ENCODE peak calls at places on chromosomes 11 and 22, in ten cellular contexts. One of them, this sample, is unnamed. For H3K4me1, the result is how much of the 10 kb centered on the place peaks cover.

GRCh38 chr11:32131321-32131720 is 40.4 kb downstream of the RCN1 start:
- DNase-seq in heart right ventricle: no peak
- DNase-seq in SK-N-SH: no peak
- DNase-seq in mammary epithelial cell: peak
- DNase-seq in heart left ventricle: no peak
- DNase-seq in CD8-positive, alpha-beta memory T cell: no peak
- DNase-seq in pancreas: no peak
- DNase-seq in neuronal stem cell: no peak
- DNase-seq in tibial nerve: no peak
- DNase-seq in cardiac muscle cell: peak
- DNase-seq in this sample: no peak

GRCh38 chr22:20611418-20611817 is 104.0 kb downstream of the MED15 start:
- DNase-seq in heart left ventricle: no peak
- DNase-seq in heart right ventricle: no peak
- DNase-seq in SK-N-SH: no peak
- DNase-seq in cardiac muscle cell: no peak
- DNase-seq in pancreas: no peak
- DNase-seq in neuronal stem cell: no peak
- DNase-seq in CD8-positive, alpha-beta memory T cell: no peak
- DNase-seq in mammary epithelial cell: no peak
- DNase-seq in tibial nerve: no peak
- DNase-seq in this sample: no peak

GRCh38 chr11:77139201-77139600 is 11.2 kb downstream of the MYO7A start:
- DNase-seq in cardiac muscle cell: no peak
- DNase-seq in pancreas: no peak
- DNase-seq in SK-N-SH: no peak
- DNase-seq in neuronal stem cell: no peak
- DNase-seq in heart left ventricle: no peak
- DNase-seq in mammary epithelial cell: no peak
- DNase-seq in CD8-positive, alpha-beta memory T cell: no peak
- DNase-seq in tibial nerve: no peak
- DNase-seq in heart right ventricle: no peak
- DNase-seq in this sample: no peak

GRCh38 chr11:128476729-128477128 is 110.6 kb downstream of the ETS1 start:
- DNase-seq in cardiac muscle cell: peak
- DNase-seq in tibial nerve: no peak
- DNase-seq in neuronal stem cell: no peak
- DNase-seq in heart left ventricle: no peak
- DNase-seq in heart right ventricle: no peak
- DNase-seq in pancreas: no peak
- DNase-seq in mammary epithelial cell: no peak
- DNase-seq in SK-N-SH: no peak
- DNase-seq in CD8-positive, alpha-beta memory T cell: peak
- DNase-seq in this sample: peak

GRCh38 chr22:21641417-21641794 is 696 bp upstream of the SDF2L1 start:
- DNase-seq in CD8-positive, alpha-beta memory T cell: no peak
- DNase-seq in mammary epithelial cell: peak
- DNase-seq in neuronal stem cell: no peak
- DNase-seq in SK-N-SH: peak
- DNase-seq in heart right ventricle: no peak
- DNase-seq in cardiac muscle cell: peak
- DNase-seq in heart left ventricle: no peak
- DNase-seq in pancreas: peak
- DNase-seq in tibial nerve: no peak
- DNase-seq in this sample: no peak

GRCh38 chr11:65907878-65908277 is 7.7 kb upstream of the FOSL1 start:
- DNase-seq in neuronal stem cell: no peak
- DNase-seq in heart right ventricle: no peak
- DNase-seq in tibial nerve: no peak
- DNase-seq in pancreas: no peak
- DNase-seq in heart left ventricle: no peak
- DNase-seq in CD8-positive, alpha-beta memory T cell: no peak
- DNase-seq in SK-N-SH: no peak
- DNase-seq in cardiac muscle cell: no peak
- DNase-seq in mammary epithelial cell: no peak
- DNase-seq in this sample: no peak

GRCh38 chr11:44068180-44068579 is 2.1 kb downstream of the ACCS start:
- DNase-seq in heart right ventricle: no peak
- DNase-seq in cardiac muscle cell: no peak
- DNase-seq in mammary epithelial cell: no peak
- DNase-seq in SK-N-SH: no peak
- DNase-seq in tibial nerve: no peak
- DNase-seq in neuronal stem cell: no peak
- DNase-seq in pancreas: no peak
- DNase-seq in CD8-positive, alpha-beta memory T cell: no peak
- DNase-seq in heart left ventricle: no peak
- DNase-seq in this sample: no peak

GRCh38 chr22:47059701-47060161 is 297.3 kb downstream of the TBC1D22A start:
- DNase-seq in neuronal stem cell: no peak
- DNase-seq in SK-N-SH: no peak
- DNase-seq in tibial nerve: no peak
- DNase-seq in cardiac muscle cell: no peak
- DNase-seq in mammary epithelial cell: peak
- DNase-seq in pancreas: no peak
- DNase-seq in heart right ventricle: no peak
- DNase-seq in heart left ventricle: no peak
- DNase-seq in CD8-positive, alpha-beta memory T cell: no peak
- DNase-seq in this sample: no peak

GRCh38 chr11:88398372-88399140 is 61.0 kb upstream of the CTSC start:
- DNase-seq in cardiac muscle cell: peak
- DNase-seq in neuronal stem cell: no peak
- DNase-seq in heart left ventricle: no peak
- DNase-seq in tibial nerve: no peak
- DNase-seq in heart right ventricle: no peak
- DNase-seq in CD8-positive, alpha-beta memory T cell: no peak
- DNase-seq in SK-N-SH: no peak
- DNase-seq in mammary epithelial cell: peak
- DNase-seq in pancreas: no peak
- DNase-seq in this sample: no peak

GRCh38 chr22:33139937-33140336 is 81.8 kb upstream of the SYN3 start:
- DNase-seq in SK-N-SH: no peak
- DNase-seq in heart left ventricle: no peak
- DNase-seq in neuronal stem cell: no peak
- DNase-seq in heart right ventricle: no peak
- DNase-seq in pancreas: no peak
- DNase-seq in CD8-positive, alpha-beta memory T cell: no peak
- DNase-seq in cardiac muscle cell: no peak
- DNase-seq in mammary epithelial cell: no peak
- DNase-seq in tibial nerve: no peak
- DNase-seq in this sample: no peak
- H3K27ac ChIP-seq in SK-N-SH: no peak
- H3K27ac ChIP-seq in heart left ventricle: no peak
- H3K27ac ChIP-seq in neuronal stem cell: no peak
- H3K27ac ChIP-seq in heart right ventricle: no peak
- H3K27ac ChIP-seq in pancreas: no peak
- H3K27ac ChIP-seq in CD8-positive, alpha-beta memory T cell: no peak
- H3K27ac ChIP-seq in cardiac muscle cell: no peak
- H3K27ac ChIP-seq in mammary epithelial cell: no peak
- H3K27ac ChIP-seq in tibial nerve: no peak
- H3K27ac ChIP-seq in this sample: no peak

GRCh38 chr11:69295995-69296889 is 2.3 kb downstream of the MYEOV start:
- DNase-seq in tibial nerve: no peak
- DNase-seq in pancreas: no peak
- DNase-seq in neuronal stem cell: no peak
- DNase-seq in SK-N-SH: no peak
- DNase-seq in cardiac muscle cell: peak
- DNase-seq in heart left ventricle: peak
- DNase-seq in mammary epithelial cell: peak
- DNase-seq in CD8-positive, alpha-beta memory T cell: no peak
- DNase-seq in heart right ventricle: no peak
- DNase-seq in this sample: no peak
- H3K4me3 ChIP-seq in tibial nerve: no peak
- H3K4me3 ChIP-seq in pancreas: no peak
- H3K4me3 ChIP-seq in neuronal stem cell: no peak
- H3K4me3 ChIP-seq in SK-N-SH: no peak
- H3K4me3 ChIP-seq in cardiac muscle cell: no peak
- H3K4me3 ChIP-seq in heart left ventricle: peak
- H3K4me3 ChIP-seq in mammary epithelial cell: no peak
- H3K4me3 ChIP-seq in CD8-positive, alpha-beta memory T cell: peak
- H3K4me3 ChIP-seq in heart right ventricle: no peak
- H3K4me3 ChIP-seq in this sample: peak

GRCh38 chr22:31083377-31083768 is 2.3 kb downstream of the SMTN start:
- DNase-seq in heart left ventricle: peak
- DNase-seq in mammary epithelial cell: no peak
- DNase-seq in heart right ventricle: peak
- DNase-seq in cardiac muscle cell: no peak
- DNase-seq in SK-N-SH: peak
- DNase-seq in tibial nerve: no peak
- DNase-seq in CD8-positive, alpha-beta memory T cell: no peak
- DNase-seq in neuronal stem cell: no peak
- DNase-seq in pancreas: peak
- DNase-seq in this sample: no peak
- H3K4me1 ChIP-seq in heart left ventricle: under half
- H3K4me1 ChIP-seq in mammary epithelial cell: under half
- H3K4me1 ChIP-seq in heart right ventricle: under half
- H3K4me1 ChIP-seq in cardiac muscle cell: under half
- H3K4me1 ChIP-seq in SK-N-SH: under half
- H3K4me1 ChIP-seq in tibial nerve: half or more
- H3K4me1 ChIP-seq in CD8-positive, alpha-beta memory T cell: under half
- H3K4me1 ChIP-seq in neuronal stem cell: under half
- H3K4me1 ChIP-seq in pancreas: under half
- H3K4me1 ChIP-seq in this sample: under half

DNA sequence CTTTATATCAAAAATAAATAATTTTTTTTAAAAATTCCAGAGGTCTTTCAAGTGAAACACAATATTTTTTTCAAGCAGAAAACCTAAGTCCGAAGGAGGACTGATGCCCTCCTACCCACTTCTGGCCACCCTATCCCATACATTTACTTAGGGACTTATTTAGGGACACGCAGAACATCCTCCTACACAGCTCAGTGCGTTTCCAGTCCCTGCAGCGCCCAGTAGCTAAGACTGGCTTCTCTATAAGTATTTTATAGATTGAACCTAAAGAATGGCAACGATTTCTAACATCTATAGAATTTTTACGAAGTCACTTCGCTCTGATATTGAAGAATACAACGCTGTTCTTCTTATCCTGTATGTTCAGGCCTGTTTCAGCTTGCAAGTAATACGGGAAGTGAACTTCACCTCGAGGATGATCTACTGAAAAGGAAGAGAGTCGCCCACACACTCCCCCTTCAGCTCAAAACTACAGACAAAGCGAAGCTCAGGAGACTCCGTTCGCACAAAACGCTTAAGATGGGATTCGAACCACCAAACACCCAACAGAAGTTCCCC is 341 bp downstream of the CHEK2 start:
- DNase-seq in neuronal stem cell: no peak
- DNase-seq in pancreas: no peak
- DNase-seq in CD8-positive, alpha-beta memory T cell: no peak
- DNase-seq in SK-N-SH: no peak
- DNase-seq in heart right ventricle: no peak
- DNase-seq in heart left ventricle: no peak
- DNase-seq in mammary epithelial cell: no peak
- DNase-seq in cardiac muscle cell: no peak
- DNase-seq in tibial nerve: no peak
- DNase-seq in this sample: no peak
- H3K27ac ChIP-seq in neuronal stem cell: no peak
- H3K27ac ChIP-seq in pancreas: no peak
- H3K27ac ChIP-seq in CD8-positive, alpha-beta memory T cell: peak
- H3K27ac ChIP-seq in SK-N-SH: peak
- H3K27ac ChIP-seq in heart right ventricle: no peak
- H3K27ac ChIP-seq in heart left ventricle: peak
- H3K27ac ChIP-seq in mammary epithelial cell: peak
- H3K27ac ChIP-seq in cardiac muscle cell: no peak
- H3K27ac ChIP-seq in tibial nerve: no peak
- H3K27ac ChIP-seq in this sample: peak

GRCh38 chr11:63683133-63683991 is 2.1 kb downstream of the RTN3 start:
- DNase-seq in heart right ventricle: no peak
- DNase-seq in neuronal stem cell: no peak
- DNase-seq in pancreas: no peak
- DNase-seq in CD8-positive, alpha-beta memory T cell: no peak
- DNase-seq in heart left ventricle: no peak
- DNase-seq in cardiac muscle cell: peak
- DNase-seq in mammary epithelial cell: no peak
- DNase-seq in SK-N-SH: no peak
- DNase-seq in tibial nerve: no peak
- DNase-seq in this sample: no peak

GRCh38 chr11:63681208-63682044 is at the start of gene RTN3:
- DNase-seq in heart left ventricle: peak
- DNase-seq in SK-N-SH: peak
- DNase-seq in pancreas: peak
- DNase-seq in mammary epithelial cell: peak
- DNase-seq in tibial nerve: peak
- DNase-seq in neuronal stem cell: peak
- DNase-seq in cardiac muscle cell: peak
- DNase-seq in CD8-positive, alpha-beta memory T cell: peak
- DNase-seq in heart right ventricle: peak
- DNase-seq in this sample: peak

GRCh38 chr11:63682045-63682915 is 980 bp downstream of the RTN3 start:
- DNase-seq in heart left ventricle: peak
- DNase-seq in tibial nerve: no peak
- DNase-seq in neuronal stem cell: peak
- DNase-seq in CD8-positive, alpha-beta memory T cell: no peak
- DNase-seq in cardiac muscle cell: peak
- DNase-seq in heart right ventricle: peak
- DNase-seq in mammary epithelial cell: peak
- DNase-seq in pancreas: peak
- DNase-seq in SK-N-SH: peak
- DNase-seq in this sample: no peak

GRCh38 chr11:63680842-63681207 is 475 bp upstream of the RTN3 start:
- DNase-seq in SK-N-SH: peak
- DNase-seq in tibial nerve: no peak
- DNase-seq in cardiac muscle cell: no peak
- DNase-seq in CD8-positive, alpha-beta memory T cell: no peak
- DNase-seq in neuronal stem cell: no peak
- DNase-seq in mammary epithelial cell: peak
- DNase-seq in heart right ventricle: no peak
- DNase-seq in heart left ventricle: no peak
- DNase-seq in pancreas: no peak
- DNase-seq in this sample: no peak
- H3K4me3 ChIP-seq in SK-N-SH: peak
- H3K4me3 ChIP-seq in tibial nerve: peak
- H3K4me3 ChIP-seq in cardiac muscle cell: peak
- H3K4me3 ChIP-seq in CD8-positive, alpha-beta memory T cell: peak
- H3K4me3 ChIP-seq in neuronal stem cell: no peak
- H3K4me3 ChIP-seq in mammary epithelial cell: peak
- H3K4me3 ChIP-seq in heart right ventricle: peak
- H3K4me3 ChIP-seq in heart left ventricle: peak
- H3K4me3 ChIP-seq in pancreas: peak
- H3K4me3 ChIP-seq in this sample: peak

This sample was measured in effector memory CD4-positive, alpha-beta T cell.